ENCODE peak calls at places on chromosomes 4 and X, in six cellular contexts. K, P, L, A, W and O are unnamed samples.

GRCh38 chr4:1604706-1605205 is 79.4 kb downstream of the FAM53A start:
- DNase-seq in K (no peak), P (peak), L (no peak), A (peak), W (no peak), O (no peak)

GRCh38 chrX:114152130-114152529 is 431.8 kb upstream of the HTR2C start:
- DNase-seq in K (no peak), P (no peak), L (no peak), A (peak), W (no peak), O (no peak)

GRCh38 chr4:112284166-112284565 is 1.5 kb downstream of the TIFA start:
- DNase-seq in K (no peak), P (no peak), L (no peak), A (peak), W (no peak), O (no peak)

GRCh38 chrX:37060999-37061398 is 52.8 kb downstream of the FAM47C start:
- DNase-seq in K (peak), P (no peak), L (no peak), A (peak), W (peak), O (peak)

GRCh38 chrX:40175416-40176255 is 77.9 kb upstream of the BCOR start:
- DNase-seq in K (peak), P (no peak), L (peak), A (peak), W (no peak), O (peak)

GRCh38 chr4:80202190-80202711 is 4.9 kb downstream of the PRDM8 start:
- DNase-seq in K (peak), P (no peak), L (peak), A (peak), W (no peak), O (no peak)

GRCh38 chr4:121951570-121952110 is at the start of gene TRPC3:
- DNase-seq in K (no peak), P (no peak), L (no peak), A (peak), W (no peak), O (no peak)

GRCh38 chr4:176875441-176875930 is 82.8 kb upstream of the VEGFC start:
- DNase-seq in K (no peak), P (no peak), L (no peak), A (no peak), W (no peak), O (no peak)

GRCh38 chr4:135927651-135928050 is 1604.6 kb downstream of the PCDH18 start:
- DNase-seq in K (no peak), P (no peak), L (no peak), A (no peak), W (no peak), O (no peak)

GRCh38 chrX:7925867-7926472 is 1.2 kb downstream of the PNPLA4 start:
- DNase-seq in K (peak), P (peak), L (no peak), A (peak), W (peak), O (peak)

GRCh38 chrX:104351173-104351769 is 96.5 kb upstream of the ESX1 start:
- DNase-seq in K (peak), P (no peak), L (no peak), A (peak), W (no peak), O (no peak)

GRCh38 chr4:176084769-176085168 is 19.1 kb downstream of the WDR17 start:
- DNase-seq in K (no peak), P (no peak), L (no peak), A (no peak), W (no peak), O (no peak)

GRCh38 chr4:7299051-7299907 is 106.9 kb downstream of the SORCS2 start:
- DNase-seq in K (no peak), P (no peak), L (no peak), A (no peak), W (no peak), O (no peak)

GRCh38 chr4:152850377-152850776 is 70.6 kb downstream of the ARFIP1 start:
- DNase-seq in K (peak), P (no peak), L (no peak), A (peak), W (no peak), O (no peak)

GRCh38 chrX:119885554-119886428 is 9.9 kb upstream of the AKAP14 start:
- DNase-seq in K (peak), P (no peak), L (no peak), A (no peak), W (no peak), O (no peak)